ENCODE peak calls at places on chromosomes 1 and 21, in six cellular contexts. Q is choroid plexus epithelial cell, L is cardiac muscle cell, P is endothelial cell, E is AG09309, K is nephron progenitor cell. F is an unnamed sample.

GRCh38 chr1:33032126-33032869 is 4.4 kb downstream of the AK2 start:
- DNase-seq in Q (peak; percentile 40), L (no peak), P (no peak), E (no peak), K (no peak), F (no peak)

GRCh38 chr1:7621334-7622219 is 149.5 kb upstream of the VAMP3 start:
- DNase-seq in Q (no peak), L (peak; percentile 18), P (no peak), E (no peak), K (peak; percentile 1), F (no peak)

GRCh38 chr1:228018961-228019721 is 12.3 kb downstream of the WNT3A start:
- DNase-seq in Q (no peak), L (no peak), P (no peak), E (no peak), K (no peak), F (no peak)

GRCh38 chr1:114468047-114468446 is 43.0 kb downstream of the TRIM33 start:
- DNase-seq in Q (no peak), L (peak; percentile 23), P (no peak), E (no peak), K (no peak), F (no peak)

GRCh38 chr21:45270306-45270821 is 17.3 kb downstream of the POFUT2 start:
- DNase-seq in Q (peak; percentile 40), L (no peak), P (no peak), E (no peak), K (no peak), F (no peak)

GRCh38 chr1:246492611-246493245 is 14.4 kb downstream of the SMYD3 start:
- DNase-seq in Q (peak; percentile 90), L (peak; percentile 84), P (peak; percentile 71), E (peak; percentile 44), K (peak; percentile 73), F (peak; percentile 81)

GRCh38 chr1:156128749-156129682 is 14.5 kb downstream of the LMNA start:
- DNase-seq in Q (peak; percentile 80), L (peak; percentile 92), P (no peak), E (peak; percentile 74), K (no peak), F (no peak)

GRCh38 chr1:229040630-229041358 is 230.1 kb upstream of the RAB4A start:
- DNase-seq in Q (no peak), L (no peak), P (no peak), E (no peak), K (no peak), F (no peak)

GRCh38 chr21:30227633-30228404 is 11.9 kb upstream of the CLDN8 start:
- DNase-seq in Q (peak; percentile 98), L (peak; percentile 98), P (no peak), E (no peak), K (no peak), F (no peak)

GRCh38 chr1:78497196-78497595 is 6.4 kb downstream of the PTGFR start:
- DNase-seq in Q (no peak), L (no peak), P (no peak), E (no peak), K (no peak), F (no peak)

GRCh38 chr21:26506951-26507350 is 66.1 kb downstream of the CYYR1 start:
- DNase-seq in Q (peak; percentile 61), L (peak; percentile 17), P (no peak), E (peak; percentile 38), K (no peak), F (no peak)

GRCh38 chr1:165439287-165439686 is 5.6 kb downstream of the RXRG start:
- DNase-seq in Q (no peak), L (no peak), P (no peak), E (no peak), K (peak; percentile 41), F (peak; percentile 52)

GRCh38 chr21:19433623-19434022 is 1030.0 kb upstream of the TMPRSS15 start:
- DNase-seq in Q (no peak), L (no peak), P (no peak), E (no peak), K (no peak), F (no peak)

GRCh38 chr21:28283652-28284490 is 708.8 kb downstream of the LTN1 start:
- DNase-seq in Q (peak; percentile 96), L (peak; percentile 98), P (no peak), E (peak; percentile 93), K (no peak), F (no peak)

GRCh38 chr1:201925961-201926585 is 20.3 kb downstream of the LMOD1 start:
- DNase-seq in Q (peak; percentile 80), L (peak; percentile 44), P (no peak), E (no peak), K (no peak), F (no peak)

GRCh38 chr21:44866780-44867179 is 6.7 kb downstream of the PTTG1IP start:
- DNase-seq in Q (peak; percentile 79), L (peak; percentile 83), P (no peak), E (no peak), K (no peak), F (no peak)

GRCh38 chr1:200134116-200134515 is 106.6 kb downstream of the NR5A2 start:
- DNase-seq in Q (no peak), L (no peak), P (no peak), E (no peak), K (no peak), F (no peak)

GRCh38 chr21:15520811-15521643 is 208.8 kb upstream of the USP25 start:
- DNase-seq in Q (peak; percentile 31), L (no peak), P (no peak), E (no peak), K (no peak), F (peak; percentile 37)

GRCh38 chr1:22704440-22705067 is 6.1 kb upstream of the EPHB2 start:
- DNase-seq in Q (peak; percentile 90), L (peak; percentile 89), P (peak; percentile 86), E (peak; percentile 46), K (peak; percentile 87), F (peak; percentile 93)

GRCh38 chr1:89699451-89699986 is 66.6 kb downstream of the LRRC8C start:
- DNase-seq in Q (no peak), L (no peak), P (no peak), E (no peak), K (no peak), F (no peak)

GRCh38 chr1:205263580-205264190 is 35.9 kb downstream of the TMCC2 start:
- DNase-seq in Q (peak; percentile 46), L (peak; percentile 71), P (no peak), E (no peak), K (no peak), F (no peak)

GRCh38 chr21:42536601-42537000 is 22.9 kb downstream of the SLC37A1 start:
- DNase-seq in Q (no peak), L (no peak), P (no peak), E (no peak), K (no peak), F (no peak)

GRCh38 chr1:165707984-165708706 is 9.8 kb upstream of the ALDH9A1 start:
- DNase-seq in Q (no peak), L (no peak), P (no peak), E (no peak), K (no peak), F (no peak)

GRCh38 chr1:113390871-113391642 is 742 bp downstream of the MAGI3 start:
- DNase-seq in Q (no peak), L (peak; percentile 22), P (peak; percentile 44), E (no peak), K (peak; percentile 52), F (peak; percentile 61)

GRCh38 chr1:50873458-50874187 is 86.4 kb downstream of the FAF1 start:
- DNase-seq in Q (peak; percentile 81), L (peak; percentile 74), P (peak; percentile 63), E (no peak), K (peak; percentile 52), F (peak; percentile 77)

GRCh38 chr21:45874716-45875415 is 106.7 kb upstream of the COL6A1 start:
- DNase-seq in Q (peak; percentile 98), L (peak; percentile 97), P (no peak), E (peak; percentile 88), K (no peak), F (peak; percentile 26)

GRCh38 chr1:151294748-151295462 is 12.8 kb downstream of the ZNF687 start:
- DNase-seq in Q (no peak), L (no peak), P (no peak), E (no peak), K (no peak), F (peak; percentile 58)

DNA sequence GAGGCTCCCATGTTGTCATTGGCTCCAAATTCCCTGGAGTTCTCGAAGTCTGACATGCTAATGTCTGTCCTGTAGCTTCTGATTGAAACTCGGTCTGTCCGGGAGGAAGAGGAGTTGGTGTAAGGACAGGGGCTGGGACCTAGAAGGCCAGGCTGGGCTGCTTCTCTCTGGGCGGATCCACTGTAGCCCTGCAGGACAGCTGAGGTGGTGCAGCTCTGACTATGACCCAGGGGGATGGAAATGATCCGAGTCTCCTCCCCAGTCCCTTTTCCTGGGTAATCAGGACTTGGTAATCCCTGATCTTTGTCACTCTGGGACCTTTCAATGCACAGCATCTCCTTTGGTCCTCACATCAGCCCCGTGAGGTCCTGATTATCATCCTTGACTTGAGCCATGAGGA is 10.0 kb upstream of the FCMR start:
- DNase-seq in Q (no peak), L (no peak), P (no peak), E (no peak), K (no peak), F (no peak)
- TF ChIP-seq CTCF in Q (peak; percentile 16), L (peak; percentile 11), P (no peak), E (no peak), K (no peak), F (no peak)

DNA sequence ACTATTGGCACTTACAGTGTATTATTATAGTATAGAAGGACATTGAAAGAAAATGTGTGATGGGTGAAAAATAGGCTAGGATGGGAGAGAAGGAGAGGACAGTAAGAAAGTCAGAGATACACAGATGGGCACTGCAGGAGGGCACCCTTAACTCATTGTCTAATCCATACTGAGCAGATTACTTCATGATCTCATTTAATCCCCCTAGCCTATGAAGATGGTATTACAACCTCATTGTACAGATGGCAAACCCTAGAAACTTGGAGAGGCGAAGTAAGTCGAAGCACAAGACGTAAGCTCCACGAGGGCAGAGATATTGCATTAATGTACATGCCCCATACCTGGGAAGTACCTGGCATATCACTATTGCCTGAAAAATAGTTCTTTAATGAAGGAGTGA is 346.9 kb upstream of the DAB1 start:
- DNase-seq in Q (peak; percentile 27), L (peak; percentile 4), P (no peak), E (no peak), K (no peak), F (peak; percentile 41)
- TF ChIP-seq CTCF in Q (peak; percentile 42), L (peak; percentile 11), P (peak; percentile 71), E (peak; percentile 25), K (peak; percentile 45), F (peak; percentile 42)

DNA sequence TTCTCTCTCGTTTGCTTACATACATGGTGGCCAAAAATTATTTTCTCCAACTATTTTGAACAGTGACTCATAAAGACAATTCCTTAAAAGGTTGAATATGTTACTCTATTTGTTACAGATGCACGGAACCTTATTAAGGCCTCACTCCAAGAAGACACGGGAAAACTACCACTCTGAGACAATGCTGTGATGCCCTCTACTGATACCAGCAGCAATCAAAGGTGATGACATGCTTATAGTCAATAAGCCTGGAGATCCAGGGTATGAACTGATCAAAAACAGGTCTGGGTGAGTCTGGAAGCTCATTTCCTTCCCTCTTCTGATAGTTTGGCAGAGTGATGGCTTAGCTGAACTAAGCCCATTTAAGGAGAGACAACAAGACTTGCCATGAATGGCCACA is 563.0 kb downstream of the LRRIQ3 start:
- DNase-seq in Q (no peak), L (no peak), P (no peak), E (no peak), K (no peak), F (no peak)
- TF ChIP-seq CTCF in Q (no peak), L (no peak), P (no peak), E (no peak), K (no peak), F (peak; percentile 10)

DNA sequence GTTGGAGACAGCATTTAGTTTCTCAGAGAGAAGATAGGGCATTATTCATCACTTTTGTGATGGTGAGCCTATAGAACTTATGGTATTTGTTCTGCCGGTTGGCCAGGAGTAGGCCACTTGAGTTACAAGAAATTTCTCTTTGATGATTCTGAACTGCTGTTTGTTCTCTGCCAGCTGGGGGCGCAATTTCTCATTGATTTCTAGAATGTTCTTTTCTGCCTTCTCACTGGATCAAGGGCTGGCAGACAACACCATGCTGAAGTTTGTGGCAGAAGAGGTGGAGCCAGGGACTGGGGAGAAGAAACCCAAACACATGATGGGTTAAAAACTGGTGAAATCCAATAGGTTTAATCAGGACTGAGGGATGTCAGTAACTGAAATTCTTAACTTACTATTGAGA is 360.6 kb downstream of the FAM72C start:
- DNase-seq in Q (no peak), L (peak; percentile 24), P (peak; percentile 13), E (no peak), K (no peak), F (no peak)
- TF ChIP-seq CTCF in Q (no peak), L (peak; percentile 17), P (peak; percentile 29), E (no peak), K (no peak), F (no peak)

F was measured in neural progenitor cell.